ENCODE peak calls at places on chromosome 19, in six cellular contexts. O is lower lobe of right lung, F is gastrocnemius medialis, U is brain microvascular endothelial cell, E is cardiac muscle cell, J is hepatocyte. A is an unnamed sample. For H3K27me3, the result is how much of the 10 kb centered on the place peaks cover.

GRCh38 chr19:11624064-11624463 is 26.8 kb downstream of the ZNF627 start:
- DNase-seq in O (no peak), F (no peak), U (peak), E (no peak), J (peak), A (no peak)

GRCh38 chr19:44212250-44212864 is at the start of gene ZNF227:
- DNase-seq in O (peak), F (peak), U (peak), E (peak), J (peak), A (peak)

GRCh38 chr19:5624741-5625140 is 1.9 kb downstream of the SAFB start:
- DNase-seq in O (no peak), F (no peak), U (no peak), E (no peak), J (peak), A (no peak)

GRCh38 chr19:10228925-10229324 is 2.2 kb downstream of the S1PR2 start:
- DNase-seq in O (no peak), F (no peak), U (peak), E (peak), J (peak), A (peak)

GRCh38 chr19:12230751-12231733 is 63.6 kb downstream of the ZNF44 start:
- DNase-seq in O (no peak), F (no peak), U (no peak), E (no peak), J (no peak), A (no peak)

GRCh38 chr19:53102701-53103140 is 501 bp downstream of the ZNF160 start:
- DNase-seq in O (peak), F (no peak), U (peak), E (peak), J (peak), A (peak)

GRCh38 chr19:8363803-8364771 is at the start of gene ANGPTL4:
- DNase-seq in O (peak), F (peak), U (peak), E (peak), J (peak), A (peak)

GRCh38 chr19:42280761-42281174 is 11.7 kb downstream of the CIC start:
- DNase-seq in O (no peak), F (no peak), U (no peak), E (peak), J (no peak), A (no peak)

GRCh38 chr19:17294051-17294891 is 9.0 kb downstream of the ABHD8 start:
- DNase-seq in O (peak), F (no peak), U (no peak), E (peak), J (no peak), A (no peak)

GRCh38 chr19:33376423-33376822 is 2.9 kb downstream of the CEBPG start:
- DNase-seq in O (no peak), F (no peak), U (peak), E (no peak), J (peak), A (no peak)

GRCh38 chr19:38742296-38742695 is 2.0 kb downstream of the CAPN12 start:
- DNase-seq in O (peak), F (no peak), U (no peak), E (no peak), J (no peak), A (no peak)

GRCh38 chr19:18021121-18021755 is 13.3 kb downstream of the ARRDC2 start:
- DNase-seq in O (peak), F (peak), U (peak), E (no peak), J (no peak), A (peak)

GRCh38 chr19:1657632-1658445 is 5.4 kb upstream of the TCF3 start:
- DNase-seq in O (peak), F (no peak), U (no peak), E (no peak), J (no peak), A (no peak)

GRCh38 chr19:2059422-2060201 is 8.6 kb upstream of the MKNK2 start:
- DNase-seq in O (peak), F (peak), U (peak), E (no peak), J (peak), A (no peak)

GRCh38 chr19:53977991-53978731 is 13.3 kb upstream of the CACNG6 start:
- DNase-seq in O (peak), F (peak), U (peak), E (peak), J (peak), A (peak)

GRCh38 chr19:49812997-49813861 is at the start of gene FUZ:
- DNase-seq in O (peak), F (peak), U (peak), E (peak), J (peak), A (peak)

GRCh38 chr19:16702123-16702522 is 17.5 kb upstream of the NWD1 start:
- DNase-seq in O (no peak), F (peak), U (peak), E (peak), J (peak), A (no peak)

GRCh38 chr19:48292798-48293197 is 22.9 kb downstream of the ZNF114 start:
- DNase-seq in O (no peak), F (no peak), U (peak), E (no peak), J (no peak), A (no peak)

GRCh38 chr19:39124136-39124764 is 1.3 kb upstream of the PAK4 start:
- DNase-seq in O (no peak), F (no peak), U (no peak), E (no peak), J (no peak), A (no peak)

GRCh38 chr19:533485-534058 is 2.0 kb downstream of the CDC34 start:
- DNase-seq in O (no peak), F (no peak), U (no peak), E (no peak), J (no peak), A (no peak)

GRCh38 chr19:536881-537404 is 5.4 kb downstream of the CDC34 start:
- DNase-seq in O (no peak), F (no peak), U (no peak), E (no peak), J (no peak), A (no peak)

GRCh38 chr19:534088-534487 is 2.5 kb downstream of the CDC34 start:
- DNase-seq in O (no peak), F (no peak), U (no peak), E (no peak), J (no peak), A (no peak)

GRCh38 chr19:536031-536880 is 4.7 kb downstream of the CDC34 start:
- DNase-seq in O (no peak), F (no peak), U (no peak), E (no peak), J (no peak), A (no peak)

DNA sequence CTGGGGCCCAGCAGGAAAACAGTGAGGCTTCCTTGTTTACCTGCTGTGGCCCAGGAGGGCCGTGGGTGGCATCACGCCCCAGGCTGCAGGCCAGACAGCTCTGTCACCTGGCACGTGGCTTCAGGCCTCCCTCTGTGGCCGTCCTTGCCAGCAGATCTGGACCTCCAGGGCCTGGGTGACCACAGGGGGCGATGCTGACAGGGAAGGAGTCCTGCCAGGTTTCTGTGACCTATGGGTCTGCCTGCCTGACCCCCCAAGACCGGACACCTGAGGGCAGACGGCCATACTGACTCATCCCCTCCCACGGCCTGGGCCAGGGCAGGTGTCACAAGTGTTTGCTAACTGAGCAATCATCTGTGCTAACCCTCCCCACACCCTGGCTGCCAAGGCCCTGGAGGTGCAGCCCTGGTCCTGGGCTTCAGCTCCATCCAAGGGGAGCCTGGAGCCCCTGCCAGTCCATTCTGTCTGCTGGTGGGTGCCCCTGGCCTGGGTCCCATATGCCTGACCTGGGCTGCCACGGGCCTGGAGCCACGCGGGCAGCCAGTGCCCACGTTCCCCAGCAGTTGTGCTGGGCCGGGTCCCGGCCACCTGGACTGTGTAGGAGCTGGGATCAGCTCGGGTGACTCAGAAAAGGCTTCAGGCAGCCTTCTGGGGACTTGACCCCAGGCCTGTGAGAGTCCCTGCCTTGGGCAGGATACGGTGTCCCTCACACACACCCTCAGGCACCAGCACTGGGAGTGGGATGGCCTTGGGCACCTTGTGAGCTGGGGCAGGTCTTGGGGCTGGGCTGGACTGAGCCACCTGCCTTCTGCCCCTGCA is 3.7 kb downstream of the CDC34 start:
- DNase-seq in O (no peak), F (peak), U (no peak), E (no peak), J (no peak), A (no peak)
- TF ChIP-seq CTCF in O (no peak), F (no peak), U (peak), E (no peak), J (no peak), A (no peak)

DNA sequence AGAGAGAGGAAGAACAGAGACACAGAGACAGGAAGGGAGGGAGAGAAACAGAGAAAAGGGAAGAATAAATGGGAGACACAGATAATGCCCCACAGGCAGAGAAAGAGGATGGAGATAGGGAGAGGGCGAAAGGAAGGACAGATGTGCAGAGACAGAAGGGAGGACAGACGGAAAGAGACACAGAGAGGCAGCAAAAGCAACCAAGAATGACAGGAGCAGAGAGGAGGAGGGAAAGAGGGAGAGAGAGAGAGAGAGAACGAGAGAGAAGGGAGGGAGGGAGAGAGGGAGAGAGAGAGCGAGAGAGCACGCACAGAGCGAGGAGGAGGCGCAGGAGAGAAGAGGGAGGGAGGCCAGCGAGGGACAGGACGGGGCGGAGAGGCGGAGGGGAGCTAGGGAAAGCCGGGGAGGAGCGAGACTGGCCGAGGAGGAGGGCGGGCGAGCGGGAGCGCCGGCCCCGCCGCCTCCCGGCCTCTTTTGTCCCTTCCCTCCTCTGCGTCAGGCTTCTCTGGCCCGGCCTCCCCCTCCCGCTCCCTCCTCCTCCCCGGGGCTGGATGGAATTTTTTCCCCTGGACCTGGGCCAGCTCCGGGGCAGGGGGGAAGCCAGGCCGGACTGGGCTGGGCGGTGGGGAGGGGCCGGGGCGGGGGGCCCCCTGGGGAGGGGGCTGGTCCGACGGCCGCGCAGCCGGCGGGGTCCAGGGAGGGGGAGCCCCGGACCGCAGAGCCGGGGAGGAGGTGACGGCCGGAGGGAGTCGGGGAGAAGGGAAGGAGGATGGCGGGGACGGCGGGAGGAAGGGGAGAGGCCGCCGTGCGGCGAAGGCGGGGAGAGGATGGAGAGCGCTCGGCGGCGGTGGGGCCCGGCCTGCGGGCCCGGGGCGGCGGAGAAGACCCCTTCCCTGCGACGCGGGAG is 4.2 kb upstream of the SPACA6 start:
- DNase-seq in O (peak), F (peak), U (peak), E (peak), J (peak), A (no peak)
- H3K27ac ChIP-seq in O (peak), F (peak), U (peak), E (peak), J (peak), A (no peak)

GRCh38 chr19:35959968-35960320 is 23.8 kb downstream of the LRFN3 start:
- DNase-seq in O (no peak), F (no peak), U (no peak), E (no peak), J (no peak), A (no peak)

GRCh38 chr19:35960432-35960972 is 24.3 kb downstream of the LRFN3 start:
- DNase-seq in O (no peak), F (no peak), U (no peak), E (no peak), J (no peak), A (no peak)

GRCh38 chr19:35959040-35959967 is 23.1 kb downstream of the LRFN3 start:
- DNase-seq in O (peak), F (no peak), U (no peak), E (no peak), J (peak), A (peak)

GRCh38 chr19:35955881-35956634 is 19.9 kb downstream of the LRFN3 start:
- DNase-seq in O (no peak), F (no peak), U (no peak), E (no peak), J (no peak), A (no peak)

GRCh38 chr19:35958660-35959039 is 22.5 kb downstream of the LRFN3 start:
- DNase-seq in O (no peak), F (no peak), U (no peak), E (no peak), J (no peak), A (no peak)
- H3K27me3 ChIP-seq in O (under half), F (under half), U (under half), E (half or more), J (under half), A (under half)

DNA sequence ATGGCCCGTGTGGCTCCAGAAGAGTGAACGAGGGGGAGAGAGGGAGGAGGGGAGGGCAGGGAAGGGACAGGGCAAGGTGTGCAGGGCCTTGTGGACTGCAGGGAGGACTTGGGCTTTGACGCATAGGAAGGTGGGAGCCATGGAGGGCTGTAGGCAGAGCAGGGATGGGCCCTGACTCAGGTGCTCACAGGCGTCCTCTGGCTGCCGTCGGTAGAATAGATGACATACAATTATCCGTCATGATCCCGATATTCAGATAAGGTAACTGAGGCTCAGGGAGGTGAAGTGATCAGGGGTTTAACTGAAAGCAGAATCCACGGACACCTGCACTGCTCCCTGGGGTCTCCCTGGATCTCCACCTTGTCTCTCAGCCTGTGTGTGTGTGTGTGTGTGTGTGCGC is 3.4 kb downstream of the C3 start:
- DNase-seq in O (no peak), F (no peak), U (no peak), E (no peak), J (no peak), A (no peak)
- TF ChIP-seq CTCF in O (no peak), F (no peak), U (no peak), E (peak), J (no peak), A (no peak)